ENCODE peak calls at places on chromosome 1, in eight cellular contexts. One of them, this sample, is unnamed. For H3K4me1, the result is how much of the 10 kb centered on the place peaks cover.

GRCh38 chr1:64387382-64388066 is 82.4 kb upstream of the CACHD1 start:
- DNase-seq in right lobe of liver: no peak
- DNase-seq in CD8-positive, alpha-beta T cell: no peak
- DNase-seq in heart right ventricle: no peak
- DNase-seq in HAP-1: no peak
- DNase-seq in A549: no peak
- DNase-seq in upper lobe of right lung: no peak
- DNase-seq in CD8-positive, alpha-beta memory T cell: no peak
- DNase-seq in this sample: no peak

GRCh38 chr1:198934901-198935301 is 296.1 kb downstream of the PTPRC start:
- DNase-seq in right lobe of liver: no peak
- DNase-seq in CD8-positive, alpha-beta T cell: peak
- DNase-seq in heart right ventricle: no peak
- DNase-seq in HAP-1: no peak
- DNase-seq in A549: no peak
- DNase-seq in upper lobe of right lung: no peak
- DNase-seq in CD8-positive, alpha-beta memory T cell: peak
- DNase-seq in this sample: no peak

GRCh38 chr1:75136921-75137641 is 2.9 kb downstream of the LHX8 start:
- DNase-seq in right lobe of liver: no peak
- DNase-seq in CD8-positive, alpha-beta T cell: no peak
- DNase-seq in heart right ventricle: no peak
- DNase-seq in HAP-1: no peak
- DNase-seq in A549: no peak
- DNase-seq in upper lobe of right lung: no peak
- DNase-seq in CD8-positive, alpha-beta memory T cell: no peak
- DNase-seq in this sample: no peak

GRCh38 chr1:229886636-229887035 is 180.4 kb upstream of the GALNT2 start:
- DNase-seq in right lobe of liver: no peak
- DNase-seq in CD8-positive, alpha-beta T cell: no peak
- DNase-seq in heart right ventricle: no peak
- DNase-seq in HAP-1: no peak
- DNase-seq in A549: no peak
- DNase-seq in upper lobe of right lung: no peak
- DNase-seq in CD8-positive, alpha-beta memory T cell: no peak
- DNase-seq in this sample: no peak

GRCh38 chr1:82269466-82269865 is 468.7 kb downstream of the ADGRL2 start:
- DNase-seq in right lobe of liver: no peak
- DNase-seq in CD8-positive, alpha-beta T cell: no peak
- DNase-seq in heart right ventricle: no peak
- DNase-seq in HAP-1: no peak
- DNase-seq in A549: no peak
- DNase-seq in upper lobe of right lung: no peak
- DNase-seq in CD8-positive, alpha-beta memory T cell: no peak
- DNase-seq in this sample: no peak

GRCh38 chr1:4584471-4584870 is 69.9 kb upstream of the AJAP1 start:
- DNase-seq in right lobe of liver: no peak
- DNase-seq in CD8-positive, alpha-beta T cell: no peak
- DNase-seq in heart right ventricle: no peak
- DNase-seq in HAP-1: no peak
- DNase-seq in A549: no peak
- DNase-seq in upper lobe of right lung: no peak
- DNase-seq in CD8-positive, alpha-beta memory T cell: no peak
- DNase-seq in this sample: no peak

GRCh38 chr1:226687476-226687875 is 51.6 kb downstream of the ITPKB start:
- DNase-seq in right lobe of liver: no peak
- DNase-seq in CD8-positive, alpha-beta T cell: no peak
- DNase-seq in heart right ventricle: no peak
- DNase-seq in HAP-1: no peak
- DNase-seq in A549: no peak
- DNase-seq in upper lobe of right lung: no peak
- DNase-seq in CD8-positive, alpha-beta memory T cell: peak
- DNase-seq in this sample: no peak

GRCh38 chr1:209417761-209418160 is 165.8 kb upstream of the CAMK1G start:
- DNase-seq in right lobe of liver: no peak
- DNase-seq in CD8-positive, alpha-beta T cell: no peak
- DNase-seq in heart right ventricle: no peak
- DNase-seq in HAP-1: no peak
- DNase-seq in A549: no peak
- DNase-seq in upper lobe of right lung: no peak
- DNase-seq in CD8-positive, alpha-beta memory T cell: no peak
- DNase-seq in this sample: no peak

GRCh38 chr1:24481098-24481497 is 21.5 kb upstream of the RCAN3 start:
- DNase-seq in right lobe of liver: no peak
- DNase-seq in CD8-positive, alpha-beta T cell: peak
- DNase-seq in heart right ventricle: peak
- DNase-seq in HAP-1: no peak
- DNase-seq in A549: no peak
- DNase-seq in upper lobe of right lung: no peak
- DNase-seq in CD8-positive, alpha-beta memory T cell: peak
- DNase-seq in this sample: peak

GRCh38 chr1:22531251-22531650 is 32.0 kb upstream of the EPHA8 start:
- DNase-seq in right lobe of liver: no peak
- DNase-seq in CD8-positive, alpha-beta T cell: no peak
- DNase-seq in heart right ventricle: no peak
- DNase-seq in HAP-1: no peak
- DNase-seq in A549: no peak
- DNase-seq in upper lobe of right lung: no peak
- DNase-seq in CD8-positive, alpha-beta memory T cell: no peak
- DNase-seq in this sample: no peak

GRCh38 chr1:113630340-113631327 is 128.7 kb downstream of the PHTF1 start:
- DNase-seq in right lobe of liver: no peak
- DNase-seq in CD8-positive, alpha-beta T cell: no peak
- DNase-seq in heart right ventricle: no peak
- DNase-seq in HAP-1: no peak
- DNase-seq in A549: no peak
- DNase-seq in upper lobe of right lung: no peak
- DNase-seq in CD8-positive, alpha-beta memory T cell: no peak
- DNase-seq in this sample: no peak
- H3K4me1 ChIP-seq in right lobe of liver: under half
- H3K4me1 ChIP-seq in CD8-positive, alpha-beta T cell: under half
- H3K4me1 ChIP-seq in heart right ventricle: under half
- H3K4me1 ChIP-seq in HAP-1: under half
- H3K4me1 ChIP-seq in A549: under half
- H3K4me1 ChIP-seq in upper lobe of right lung: under half
- H3K4me1 ChIP-seq in CD8-positive, alpha-beta memory T cell: under half
- H3K4me1 ChIP-seq in this sample: under half

GRCh38 chr1:12146343-12147112 is 20.3 kb upstream of the TNFRSF1B start:
- DNase-seq in right lobe of liver: peak
- DNase-seq in CD8-positive, alpha-beta T cell: no peak
- DNase-seq in heart right ventricle: no peak
- DNase-seq in HAP-1: no peak
- DNase-seq in A549: no peak
- DNase-seq in upper lobe of right lung: no peak
- DNase-seq in CD8-positive, alpha-beta memory T cell: no peak
- DNase-seq in this sample: no peak

GRCh38 chr1:12144969-12145368 is 21.8 kb upstream of the TNFRSF1B start:
- DNase-seq in right lobe of liver: no peak
- DNase-seq in CD8-positive, alpha-beta T cell: no peak
- DNase-seq in heart right ventricle: no peak
- DNase-seq in HAP-1: no peak
- DNase-seq in A549: no peak
- DNase-seq in upper lobe of right lung: no peak
- DNase-seq in CD8-positive, alpha-beta memory T cell: no peak
- DNase-seq in this sample: peak

GRCh38 chr1:12144236-12144635 is 22.6 kb upstream of the TNFRSF1B start:
- DNase-seq in right lobe of liver: no peak
- DNase-seq in CD8-positive, alpha-beta T cell: no peak
- DNase-seq in heart right ventricle: no peak
- DNase-seq in HAP-1: no peak
- DNase-seq in A549: no peak
- DNase-seq in upper lobe of right lung: no peak
- DNase-seq in CD8-positive, alpha-beta memory T cell: no peak
- DNase-seq in this sample: peak

GRCh38 chr1:12147116-12147753 is 19.6 kb upstream of the TNFRSF1B start:
- DNase-seq in right lobe of liver: peak
- DNase-seq in CD8-positive, alpha-beta T cell: no peak
- DNase-seq in heart right ventricle: peak
- DNase-seq in HAP-1: no peak
- DNase-seq in A549: no peak
- DNase-seq in upper lobe of right lung: no peak
- DNase-seq in CD8-positive, alpha-beta memory T cell: no peak
- DNase-seq in this sample: peak

DNA sequence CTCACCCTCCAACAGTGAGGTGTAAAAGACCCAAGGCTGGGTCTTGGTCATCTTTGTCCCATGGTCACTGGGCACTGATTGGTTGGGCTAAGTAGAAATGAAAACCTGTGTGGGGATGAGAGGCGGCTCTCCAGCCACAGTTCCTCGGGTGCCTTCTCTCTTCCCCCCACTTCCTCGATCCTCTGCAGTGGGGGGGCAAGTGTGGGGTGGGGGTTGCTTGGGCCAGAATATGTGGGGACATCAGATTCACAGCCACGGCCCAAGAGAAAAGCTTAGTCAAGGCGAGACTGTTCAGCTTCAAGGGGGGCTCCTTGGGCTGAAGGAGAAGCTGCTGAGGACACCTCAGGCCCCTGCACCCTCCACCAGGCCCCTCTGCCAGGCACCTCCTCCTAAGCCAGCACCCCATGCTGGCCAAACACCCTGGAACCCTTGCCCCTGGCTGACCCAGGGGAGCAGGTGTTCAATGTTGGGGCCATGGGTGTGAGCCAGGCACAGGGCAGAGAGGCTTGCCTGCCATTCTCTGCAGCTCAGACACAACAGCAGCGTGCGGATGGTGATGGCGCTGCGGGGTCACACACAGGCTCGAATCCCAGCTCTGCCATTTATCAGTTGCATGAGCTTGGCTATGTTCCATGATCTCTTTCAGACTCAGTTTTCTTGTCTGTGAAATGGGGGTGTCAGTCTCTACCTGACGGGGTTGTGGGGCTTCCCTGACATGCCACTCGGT is 21.0 kb upstream of the TNFRSF1B start:
- DNase-seq in right lobe of liver: no peak
- DNase-seq in CD8-positive, alpha-beta T cell: no peak
- DNase-seq in heart right ventricle: no peak
- DNase-seq in HAP-1: no peak
- DNase-seq in A549: no peak
- DNase-seq in upper lobe of right lung: no peak
- DNase-seq in CD8-positive, alpha-beta memory T cell: no peak
- DNase-seq in this sample: peak
- H3K4me1 ChIP-seq in right lobe of liver: under half
- H3K4me1 ChIP-seq in CD8-positive, alpha-beta T cell: half or more
- H3K4me1 ChIP-seq in heart right ventricle: half or more
- H3K4me1 ChIP-seq in HAP-1: under half
- H3K4me1 ChIP-seq in A549: under half
- H3K4me1 ChIP-seq in upper lobe of right lung: half or more
- H3K4me1 ChIP-seq in CD8-positive, alpha-beta memory T cell: half or more
- H3K4me1 ChIP-seq in this sample: under half

DNA sequence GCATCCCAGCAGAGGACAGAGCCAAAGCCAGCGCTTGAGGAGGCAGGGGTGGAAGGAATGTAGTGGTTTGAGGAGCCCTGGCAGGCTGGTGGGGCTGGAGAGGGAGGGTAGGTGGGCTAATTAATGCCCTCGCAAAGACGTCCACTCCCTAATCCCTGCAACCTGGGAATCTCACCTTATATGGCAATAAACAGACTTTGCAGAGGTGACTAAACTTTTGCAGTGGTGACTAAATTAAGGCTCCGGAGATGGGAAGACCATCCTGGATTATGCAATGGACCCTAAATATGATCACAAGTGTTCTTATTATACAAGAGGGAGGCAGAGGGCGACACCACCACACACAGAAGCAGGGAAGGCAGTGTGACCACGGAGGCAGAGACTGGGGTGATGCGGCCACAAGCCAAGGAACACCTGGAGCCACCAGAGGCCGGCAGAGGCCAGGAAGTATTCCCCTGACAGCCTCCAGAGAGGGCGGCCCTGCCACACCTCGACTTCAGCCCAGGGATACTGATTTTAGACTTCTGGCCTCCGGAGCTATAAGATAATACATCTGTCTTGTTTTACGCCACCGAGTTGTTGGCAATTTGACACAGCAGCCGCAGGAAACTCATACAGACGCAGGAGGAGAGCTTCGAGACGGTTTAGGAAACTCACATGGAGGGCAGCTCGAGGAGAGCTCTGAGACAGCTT is 23.1 kb upstream of the NPPB start:
- DNase-seq in right lobe of liver: no peak
- DNase-seq in CD8-positive, alpha-beta T cell: no peak
- DNase-seq in heart right ventricle: no peak
- DNase-seq in HAP-1: no peak
- DNase-seq in A549: no peak
- DNase-seq in upper lobe of right lung: no peak
- DNase-seq in CD8-positive, alpha-beta memory T cell: no peak
- DNase-seq in this sample: no peak
- H3K4me1 ChIP-seq in right lobe of liver: under half
- H3K4me1 ChIP-seq in CD8-positive, alpha-beta T cell: under half
- H3K4me1 ChIP-seq in heart right ventricle: half or more
- H3K4me1 ChIP-seq in HAP-1: under half
- H3K4me1 ChIP-seq in A549: under half
- H3K4me1 ChIP-seq in upper lobe of right lung: under half
- H3K4me1 ChIP-seq in CD8-positive, alpha-beta memory T cell: under half
- H3K4me1 ChIP-seq in this sample: under half

GRCh38 chr1:155969377-155969791 is 9.0 kb downstream of the ARHGEF2 start:
- DNase-seq in right lobe of liver: no peak
- DNase-seq in CD8-positive, alpha-beta T cell: no peak
- DNase-seq in heart right ventricle: no peak
- DNase-seq in HAP-1: no peak
- DNase-seq in A549: no peak
- DNase-seq in upper lobe of right lung: no peak
- DNase-seq in CD8-positive, alpha-beta memory T cell: no peak
- DNase-seq in this sample: no peak
- H3K4me1 ChIP-seq in right lobe of liver: under half
- H3K4me1 ChIP-seq in CD8-positive, alpha-beta T cell: half or more
- H3K4me1 ChIP-seq in heart right ventricle: half or more
- H3K4me1 ChIP-seq in HAP-1: under half
- H3K4me1 ChIP-seq in A549: half or more
- H3K4me1 ChIP-seq in upper lobe of right lung: half or more
- H3K4me1 ChIP-seq in CD8-positive, alpha-beta memory T cell: half or more
- H3K4me1 ChIP-seq in this sample: under half

DNA sequence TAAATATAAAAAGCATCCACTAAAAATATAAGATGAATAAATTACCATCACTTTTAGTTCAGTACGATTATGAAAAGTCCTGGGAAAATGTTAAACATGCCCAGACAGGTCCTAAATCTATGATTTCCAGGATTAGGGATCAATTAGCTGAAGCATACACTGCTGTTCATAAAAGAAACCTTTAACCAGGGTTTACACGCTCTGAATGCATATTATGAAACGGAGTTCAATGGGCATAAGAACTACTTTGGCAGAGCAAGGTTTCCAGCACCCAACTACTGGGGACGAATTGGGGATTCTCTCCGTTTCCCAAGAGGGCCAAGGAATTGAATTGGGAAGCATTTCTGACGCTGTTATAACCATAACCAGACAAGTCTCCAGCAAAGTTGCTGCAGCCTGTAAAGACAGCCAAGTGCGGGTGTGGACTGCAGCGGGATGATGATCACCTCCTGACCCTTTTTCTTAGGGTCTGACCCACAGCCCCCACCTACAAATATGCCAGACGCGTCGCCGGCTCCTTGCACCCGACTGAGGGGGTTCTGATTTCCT is 1.6 kb downstream of the SLC30A1 start:
- DNase-seq in right lobe of liver: no peak
- DNase-seq in CD8-positive, alpha-beta T cell: no peak
- DNase-seq in heart right ventricle: no peak
- DNase-seq in HAP-1: peak
- DNase-seq in A549: no peak
- DNase-seq in upper lobe of right lung: no peak
- DNase-seq in CD8-positive, alpha-beta memory T cell: no peak
- DNase-seq in this sample: no peak
- H3K4me1 ChIP-seq in right lobe of liver: under half
- H3K4me1 ChIP-seq in CD8-positive, alpha-beta T cell: under half
- H3K4me1 ChIP-seq in heart right ventricle: half or more
- H3K4me1 ChIP-seq in HAP-1: under half
- H3K4me1 ChIP-seq in A549: under half
- H3K4me1 ChIP-seq in upper lobe of right lung: under half
- H3K4me1 ChIP-seq in CD8-positive, alpha-beta memory T cell: under half
- H3K4me1 ChIP-seq in this sample: under half